ENCODE peak calls at places on chromosomes 4 and X, in eight cellular contexts. L is mammary epithelial cell, M is AG04450, R is IMR-90, H is neuronal stem cell, C is astrocyte of the spinal cord, U is bronchial epithelial cell, Q is BJ. B is an unnamed sample.

GRCh38 chr4:82900016-82900334 is 560 bp upstream of the THAP9 start:
- DNase-seq in U (peak), C (no peak), R (peak), H (peak), Q (no peak), M (no peak), L (no peak), B (no peak)

GRCh38 chrX:16290997-16291396 is 123.7 kb downstream of the MAGEB17 start:
- DNase-seq in M (no peak), H (no peak), R (no peak), L (no peak), Q (no peak), C (no peak), U (no peak), B (no peak)

GRCh38 chr4:6674500-6675149 is 19.1 kb upstream of the S100P start:
- DNase-seq in Q (no peak), L (peak), M (no peak), U (peak), C (peak), H (peak), R (peak), B (no peak)

GRCh38 chr4:19924761-19925160 is 326.9 kb upstream of the SLIT2 start:
- DNase-seq in L (no peak), Q (no peak), M (no peak), R (peak), C (peak), U (no peak), H (no peak), B (no peak)

GRCh38 chr4:763922-764321 is 58.3 kb downstream of the PCGF3 start:
- DNase-seq in H (no peak), Q (no peak), C (no peak), R (no peak), L (no peak), M (no peak), U (no peak), B (no peak)

GRCh38 chr4:23969635-23970034 is 79.8 kb upstream of the PPARGC1A start:
- DNase-seq in C (no peak), Q (no peak), H (no peak), M (no peak), L (no peak), R (peak), U (no peak), B (no peak)

GRCh38 chr4:41141910-41142309 is 72.4 kb downstream of the APBB2 start:
- DNase-seq in L (peak), M (no peak), R (peak), C (peak), H (no peak), U (peak), Q (peak), B (no peak)

GRCh38 chrX:17801431-17801830 is 59.7 kb downstream of the RAI2 start:
- DNase-seq in H (no peak), R (no peak), U (no peak), L (no peak), Q (no peak), M (no peak), C (no peak), B (no peak)

GRCh38 chr4:181835348-181835747 is 407.9 kb upstream of the TENM3 start:
- DNase-seq in L (peak), Q (no peak), U (peak), C (no peak), R (no peak), H (no peak), M (no peak), B (no peak)

GRCh38 chrX:110284159-110284558 is 33.7 kb downstream of the AMMECR1 start:
- DNase-seq in H (no peak), Q (peak), L (peak), C (peak), U (peak), M (peak), R (peak), B (no peak)

GRCh38 chr4:94168321-94168720 is 39.3 kb upstream of the SMARCAD1 start:
- DNase-seq in M (no peak), R (no peak), U (no peak), H (no peak), C (no peak), Q (no peak), L (no peak), B (no peak)

GRCh38 chr4:182142146-182143085 is 100.8 kb upstream of the TENM3 start:
- DNase-seq in U (no peak), R (peak), Q (no peak), M (no peak), C (peak), L (peak), H (peak), B (no peak)

GRCh38 chrX:55342533-55343501 is 78.1 kb upstream of the PAGE3 start:
- DNase-seq in C (no peak), L (peak), U (peak), M (no peak), R (no peak), Q (no peak), H (no peak), B (no peak)

GRCh38 chrX:154372612-154373022 is 1.8 kb downstream of the FLNA start:
- DNase-seq in U (peak), H (no peak), L (no peak), C (peak), R (peak), Q (no peak), M (no peak), B (peak)

GRCh38 chr4:94641702-94642560 is 115.8 kb upstream of the BMPR1B start:
- DNase-seq in M (no peak), U (peak), C (peak), R (peak), H (no peak), L (peak), Q (no peak), B (no peak)

GRCh38 chrX:133249659-133250058 is 31.5 kb upstream of the TFDP3 start:
- DNase-seq in U (peak), M (no peak), R (no peak), C (no peak), L (no peak), Q (no peak), H (no peak), B (no peak)

GRCh38 chrX:47595701-47596655 is 13.7 kb downstream of the TIMP1 start:
- DNase-seq in C (peak), U (no peak), H (no peak), Q (no peak), R (peak), M (peak), L (no peak), B (no peak)

GRCh38 chr4:145681956-145682355 is 2.0 kb downstream of the C4orf51 start:
- DNase-seq in H (no peak), Q (no peak), C (no peak), M (peak), L (no peak), U (peak), R (peak), B (no peak)

GRCh38 chr4:40486534-40486933 is 143.1 kb downstream of the RBM47 start:
- DNase-seq in R (peak), M (no peak), U (peak), C (no peak), Q (no peak), H (no peak), L (peak), B (no peak)

GRCh38 chr4:185513489-185514181 is 21.7 kb downstream of the PDLIM3 start:
- DNase-seq in R (peak), L (no peak), C (no peak), M (no peak), Q (no peak), H (no peak), U (peak), B (no peak)

GRCh38 chrX:4484266-4484665 is 770.8 kb upstream of the PRKX start:
- DNase-seq in U (no peak), C (no peak), Q (no peak), L (no peak), R (no peak), H (no peak), M (no peak), B (no peak)

GRCh38 chrX:55908685-55909212 is 191.2 kb downstream of the RRAGB start:
- DNase-seq in L (peak), Q (no peak), M (no peak), R (no peak), C (peak), U (peak), H (peak), B (no peak)

GRCh38 chr4:1354136-1354982 is 7.4 kb downstream of the UVSSA start:
- DNase-seq in Q (no peak), M (no peak), H (no peak), R (no peak), U (no peak), L (no peak), C (no peak), B (no peak)

GRCh38 chr4:108592674-108592986 is 27.7 kb upstream of the RPL34 start:
- DNase-seq in L (no peak), M (no peak), C (no peak), U (no peak), Q (no peak), R (no peak), H (no peak), B (no peak)

GRCh38 chrX:70026851-70027200 is 22.9 kb downstream of the AWAT2 start:
- DNase-seq in C (no peak), L (no peak), R (no peak), Q (no peak), H (no peak), U (no peak), M (no peak), B (no peak)

GRCh38 chr4:77454858-77455257 is 150.8 kb upstream of the CXCL13 start:
- DNase-seq in L (no peak), U (peak), R (no peak), C (no peak), M (no peak), Q (no peak), H (no peak), B (no peak)

GRCh38 chr4:8506373-8507250 is 66.0 kb downstream of the TRMT44 start:
- DNase-seq in Q (peak), U (no peak), L (no peak), R (peak), M (peak), H (peak), C (peak), B (peak)

GRCh38 chrX:40526412-40526811 is 54.4 kb upstream of the ATP6AP2 start:
- DNase-seq in U (no peak), H (no peak), R (no peak), L (no peak), C (no peak), M (no peak), Q (no peak), B (no peak)

GRCh38 chrX:5916945-5917344 is 311.7 kb downstream of the NLGN4X start:
- DNase-seq in R (no peak), C (no peak), U (no peak), H (no peak), Q (no peak), L (no peak), M (no peak), B (no peak)

GRCh38 chr4:139146926-139147547 is 30.0 kb downstream of the ELF2 start:
- DNase-seq in M (no peak), Q (no peak), U (no peak), L (no peak), R (no peak), H (no peak), C (no peak), B (no peak)

GRCh38 chrX:115547448-115547847 is 13.5 kb upstream of the PLS3 start:
- DNase-seq in U (no peak), C (no peak), M (no peak), Q (no peak), L (no peak), H (no peak), R (no peak), B (no peak)

GRCh38 chr4:83010522-83011318 is at the start of gene LIN54:
- DNase-seq in L (peak), M (no peak), C (peak), Q (no peak), U (peak), H (peak), R (peak), B (peak)

GRCh38 chrX:153728095-153728494 is 3.4 kb downstream of the ABCD1 start:
- DNase-seq in Q (no peak), M (no peak), H (no peak), L (no peak), R (no peak), C (no peak), U (no peak), B (no peak)

GRCh38 chr4:78069859-78070258 is 12.7 kb downstream of the FRAS1 start:
- DNase-seq in H (no peak), C (no peak), M (no peak), L (no peak), R (no peak), Q (no peak), U (no peak), B (no peak)

DNA sequence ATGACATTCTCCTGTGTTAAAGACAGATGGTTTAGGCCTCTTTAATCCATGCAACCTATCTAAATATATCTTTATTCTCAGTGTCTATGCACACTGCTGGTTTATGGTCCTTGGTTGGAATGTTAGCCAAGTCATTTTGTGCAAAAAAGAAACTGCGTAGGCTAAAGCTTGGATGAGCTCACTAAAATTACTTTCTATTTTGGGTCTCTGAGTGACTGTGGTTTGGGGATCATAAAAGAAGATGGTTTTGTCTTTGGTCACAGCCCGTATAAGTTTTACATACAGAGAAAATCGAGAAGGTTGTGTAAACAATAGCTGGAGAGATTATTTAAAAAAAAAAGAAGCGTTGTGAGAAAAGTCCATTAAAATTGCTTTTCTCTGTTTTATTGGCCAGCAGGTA is 443.6 kb downstream of the UBE2NL start:
- DNase-seq in H (no peak), M (no peak), Q (no peak), C (peak), L (peak), U (no peak), R (no peak), B (no peak)
- H3K4me3 ChIP-seq in H (no peak), M (no peak), Q (no peak), C (no peak), L (no peak), U (no peak), R (no peak), B (no peak)

DNA sequence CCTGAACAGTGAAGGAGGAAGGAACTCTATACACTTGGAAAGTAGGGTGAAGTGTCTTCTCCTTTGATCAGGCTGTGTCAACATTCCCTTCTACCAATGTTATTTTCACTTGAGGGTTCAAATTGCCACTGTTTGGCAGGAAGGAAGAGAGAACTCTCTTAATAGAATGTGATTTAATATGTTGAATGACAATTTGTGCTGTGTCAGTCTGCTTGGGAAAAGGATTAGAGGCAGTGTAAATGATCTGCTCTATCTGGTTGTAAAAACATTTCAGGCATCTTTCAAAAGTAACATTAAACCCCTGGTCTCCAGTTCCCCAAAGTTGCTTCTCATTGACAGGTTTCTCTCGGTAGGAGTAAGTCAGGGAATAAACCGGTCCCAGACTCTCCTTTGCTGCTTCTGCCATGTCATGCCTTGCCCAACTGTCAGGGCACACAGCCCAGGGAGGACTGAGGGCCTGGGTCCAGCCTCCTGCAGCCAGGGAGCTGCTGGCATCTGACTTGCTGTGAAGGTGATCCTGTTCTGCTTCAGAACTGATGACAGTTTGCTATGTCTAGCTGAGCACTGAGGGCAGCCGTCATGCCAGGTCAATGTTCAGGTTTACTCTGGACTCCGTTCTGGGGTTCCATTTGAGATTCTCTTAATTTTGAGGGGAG is 312.2 kb downstream of the ARHGAP10 start:
- DNase-seq in U (no peak), H (no peak), R (no peak), M (no peak), Q (no peak), L (no peak), C (no peak), B (no peak)
- H3K4me3 ChIP-seq in U (no peak), H (no peak), R (no peak), M (no peak), Q (no peak), L (no peak), C (no peak), B (no peak)

DNA sequence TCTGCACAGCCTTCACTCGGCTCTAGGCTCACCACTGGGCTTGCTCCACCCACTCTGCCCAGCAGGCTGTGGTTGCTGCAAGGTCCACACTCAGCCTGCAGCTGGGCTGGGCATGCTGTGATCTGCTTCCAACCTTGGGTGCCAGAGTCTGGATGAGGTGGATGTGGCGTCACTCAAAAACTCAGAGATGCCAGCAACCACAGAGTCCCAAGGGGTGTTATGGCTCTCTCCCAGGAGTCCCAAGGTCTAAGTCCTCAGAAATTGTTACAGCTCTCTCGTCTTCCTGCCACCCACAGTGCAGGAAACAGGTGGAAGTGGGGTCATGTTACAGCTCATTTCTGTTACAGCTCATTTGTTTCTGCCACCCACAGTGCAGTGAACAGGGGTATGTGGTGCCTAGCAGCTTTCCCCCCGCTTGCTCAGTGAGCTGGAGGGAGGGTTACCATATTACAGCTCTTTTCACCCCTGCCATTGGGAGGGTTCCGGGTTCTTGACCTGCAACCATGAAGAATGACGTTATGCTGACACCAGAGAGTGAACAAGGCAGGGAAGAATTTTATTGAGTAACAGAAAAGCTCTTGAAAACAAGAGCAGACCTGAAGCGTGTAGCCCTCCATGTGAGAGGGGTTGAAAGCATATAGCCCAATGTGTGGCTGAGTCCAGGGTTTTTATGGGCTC is 893.9 kb downstream of the PCDH7 start:
- DNase-seq in H (peak), C (peak), U (peak), M (no peak), L (peak), Q (no peak), R (no peak), B (no peak)
- H3K4me3 ChIP-seq in H (no peak), C (no peak), U (no peak), M (no peak), L (no peak), Q (no peak), R (no peak), B (no peak)

GRCh38 chrX:108736509-108737479 is at the start of gene IRS4:
- DNase-seq in H (peak), R (no peak), U (peak), L (peak), Q (no peak), M (no peak), C (no peak), B (no peak)

GRCh38 chrX:108732630-108733321 is 3.6 kb downstream of the IRS4 start:
- DNase-seq in H (no peak), L (no peak), C (no peak), Q (no peak), R (no peak), U (no peak), M (no peak), B (no peak)

GRCh38 chrX:108735680-108736508 is 469 bp downstream of the IRS4 start:
- DNase-seq in L (peak), Q (no peak), M (no peak), H (no peak), C (peak), R (no peak), U (peak), B (no peak)

GRCh38 chrX:108735087-108735679 is 1.2 kb downstream of the IRS4 start:
- DNase-seq in U (peak), C (no peak), R (no peak), M (no peak), L (no peak), Q (no peak), H (no peak), B (no peak)

GRCh38 chrX:108734426-108734825 is 1.9 kb downstream of the IRS4 start:
- DNase-seq in H (no peak), M (no peak), U (no peak), Q (no peak), L (no peak), C (no peak), R (no peak), B (no peak)
- H3K4me3 ChIP-seq in H (no peak), M (no peak), U (no peak), Q (no peak), L (no peak), C (no peak), R (no peak), B (no peak)

GRCh38 chr4:80036949-80037348 is 36.1 kb downstream of the ANTXR2 start:
- DNase-seq in C (peak), R (peak), U (no peak), M (peak), Q (peak), L (no peak), H (no peak), B (no peak)
- H3K4me3 ChIP-seq in C (no peak), R (peak), U (no peak), M (no peak), Q (peak), L (no peak), H (no peak), B (no peak)

GRCh38 chr4:129342820-129343219 is 246.9 kb downstream of the C4orf33 start:
- DNase-seq in H (no peak), M (no peak), C (peak), L (peak), U (peak), R (peak), Q (peak), B (no peak)
- H3K4me3 ChIP-seq in H (no peak), M (peak), C (no peak), L (no peak), U (no peak), R (peak), Q (peak), B (no peak)

GRCh38 chr4:168643796-168644159 is 146.9 kb downstream of the PALLD start:
- DNase-seq in R (no peak), U (no peak), L (no peak), Q (no peak), C (no peak), M (no peak), H (no peak), B (no peak)
- H3K4me3 ChIP-seq in R (no peak), U (no peak), L (no peak), Q (no peak), C (no peak), M (no peak), H (no peak), B (no peak)